ENCODE peak calls at places on chromosomes 6 and 20, in eight cellular contexts. Z, X, B, P, D, T, R and M are unnamed samples. For H3K9me3 and H3K36me3, the result is how much of the 10 kb centered on the place peaks cover.

GRCh38 chr6:149235130-149235561 is 82.4 kb upstream of the TAB2 start:
- DNase-seq in Z (peak), X (no peak), B (peak), P (no peak), D (no peak), T (peak), R (peak), M (peak)

GRCh38 chr20:20814685-20815084 is 102.2 kb upstream of the RALGAPA2 start:
- DNase-seq in Z (no peak), X (peak), B (no peak), P (no peak), D (no peak), T (no peak), R (no peak), M (peak)

GRCh38 chr6:35068644-35069043 is 72.5 kb downstream of the TCP11 start:
- DNase-seq in Z (no peak), X (peak), B (no peak), P (no peak), D (no peak), T (no peak), R (no peak), M (no peak)

GRCh38 chr6:3227363-3228045 is at the start of gene TUBB2B:
- DNase-seq in Z (no peak), X (peak), B (no peak), P (no peak), D (peak), T (peak), R (no peak), M (peak)

GRCh38 chr6:81838031-81838430 is 85.5 kb upstream of the TENT5A start:
- DNase-seq in Z (no peak), X (no peak), B (no peak), P (no peak), D (no peak), T (no peak), R (no peak), M (peak)

GRCh38 chr6:159233365-159234101 is 64.3 kb downstream of the FNDC1 start:
- DNase-seq in Z (no peak), X (peak), B (no peak), P (no peak), D (no peak), T (peak), R (no peak), M (peak)

GRCh38 chr6:130322673-130323268 is 43.0 kb upstream of the TMEM200A start:
- DNase-seq in Z (peak), X (peak), B (peak), P (no peak), D (peak), T (peak), R (peak), M (peak)

GRCh38 chr6:2891768-2892170 is 11.3 kb downstream of the SERPINB9 start:
- DNase-seq in Z (no peak), X (peak), B (peak), P (no peak), D (no peak), T (no peak), R (peak), M (no peak)

GRCh38 chr20:8287328-8287727 is 155.3 kb downstream of the PLCB1 start:
- DNase-seq in Z (no peak), X (no peak), B (no peak), P (no peak), D (no peak), T (no peak), R (no peak), M (no peak)

GRCh38 chr20:47857142-47857993 is 72.1 kb upstream of the SULF2 start:
- DNase-seq in Z (peak), X (peak), B (no peak), P (peak), D (peak), T (no peak), R (peak), M (peak)

GRCh38 chr20:61982240-61982950 is 83.3 kb downstream of the TAF4 start:
- DNase-seq in Z (no peak), X (no peak), B (no peak), P (no peak), D (no peak), T (no peak), R (no peak), M (no peak)

GRCh38 chr6:17394192-17394611 is 807 bp downstream of the CAP2 start:
- DNase-seq in Z (peak), X (peak), B (peak), P (peak), D (peak), T (peak), R (no peak), M (peak)

GRCh38 chr6:95087394-95088097 is 489.8 kb upstream of the MANEA start:
- DNase-seq in Z (no peak), X (no peak), B (no peak), P (no peak), D (no peak), T (peak), R (no peak), M (peak)

DNA sequence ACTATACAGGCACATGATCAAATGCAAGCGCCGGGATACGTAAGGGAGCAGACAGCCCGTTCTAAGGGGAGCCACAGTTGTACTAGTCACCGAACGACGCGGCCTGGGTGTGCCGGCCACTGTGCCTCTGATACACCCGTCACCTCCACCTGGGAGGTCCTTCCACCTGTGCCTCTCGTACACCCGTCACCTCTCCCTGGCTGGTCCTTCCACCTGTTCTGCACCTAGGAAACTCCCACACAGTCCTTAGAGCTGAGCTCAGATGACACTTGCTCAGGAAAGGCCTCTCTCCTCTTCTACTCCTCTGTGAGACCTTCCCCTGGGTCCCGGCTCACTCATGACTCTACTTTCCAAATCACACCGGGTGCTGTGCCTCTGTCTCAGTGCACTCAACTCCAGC is 245.0 kb downstream of the TTLL2 start:
- DNase-seq in Z (no peak), X (peak), B (no peak), P (no peak), D (no peak), T (peak), R (no peak), M (no peak)
- H3K9me3 ChIP-seq in Z (under half), X (under half), B (under half), P (under half), D (under half), T (under half), R (under half), M (under half)

GRCh38 chr6:7184502-7184901 is 76.7 kb downstream of the RREB1 start:
- DNase-seq in Z (no peak), X (no peak), B (no peak), P (no peak), D (no peak), T (no peak), R (no peak), M (no peak)
- H3K36me3 ChIP-seq in Z (under half), X (half or more), B (under half), P (under half), D (under half), T (under half), R (under half), M (under half)

GRCh38 chr6:39998126-39998525 is 63.9 kb upstream of the MOCS1 start:
- DNase-seq in Z (no peak), X (no peak), B (no peak), P (no peak), D (no peak), T (no peak), R (no peak), M (no peak)

GRCh38 chr6:39995633-39996032 is 61.4 kb upstream of the MOCS1 start:
- DNase-seq in Z (no peak), X (no peak), B (peak), P (no peak), D (no peak), T (no peak), R (no peak), M (no peak)

GRCh38 chr6:39999006-39999867 is 65.0 kb upstream of the MOCS1 start:
- DNase-seq in Z (no peak), X (no peak), B (no peak), P (no peak), D (no peak), T (peak), R (no peak), M (no peak)

GRCh38 chr6:40000964-40001515 is 66.8 kb upstream of the MOCS1 start:
- DNase-seq in Z (no peak), X (no peak), B (no peak), P (no peak), D (no peak), T (no peak), R (no peak), M (no peak)

GRCh38 chr6:39997101-39997635 is 62.9 kb upstream of the MOCS1 start:
- DNase-seq in Z (no peak), X (no peak), B (no peak), P (no peak), D (no peak), T (no peak), R (no peak), M (no peak)
- H3K9me3 ChIP-seq in Z (under half), X (half or more), B (under half), P (under half), D (under half), T (under half), R (under half), M (under half)

GRCh38 chr20:35637266-35637665 is 21.6 kb downstream of the SPAG4 start:
- DNase-seq in Z (no peak), X (no peak), B (no peak), P (no peak), D (no peak), T (no peak), R (no peak), M (no peak)

GRCh38 chr20:35635652-35636051 is 20.0 kb downstream of the SPAG4 start:
- DNase-seq in Z (no peak), X (no peak), B (no peak), P (no peak), D (no peak), T (no peak), R (no peak), M (no peak)

GRCh38 chr20:35640724-35641123 is 24.0 kb downstream of the CPNE1 start:
- DNase-seq in Z (no peak), X (no peak), B (no peak), P (no peak), D (no peak), T (no peak), R (no peak), M (no peak)

GRCh38 chr20:35632539-35633115 is 17.0 kb downstream of the SPAG4 start:
- DNase-seq in Z (no peak), X (no peak), B (no peak), P (no peak), D (no peak), T (no peak), R (no peak), M (no peak)

GRCh38 chr20:35636095-35636494 is 20.5 kb downstream of the SPAG4 start:
- DNase-seq in Z (no peak), X (no peak), B (no peak), P (no peak), D (no peak), T (no peak), R (no peak), M (no peak)
- H3K36me3 ChIP-seq in Z (under half), X (under half), B (under half), P (under half), D (under half), T (under half), R (under half), M (under half)

GRCh38 chr20:12294684-12295083 is 377.0 kb downstream of the BTBD3 start:
- DNase-seq in Z (no peak), X (no peak), B (no peak), P (no peak), D (no peak), T (no peak), R (no peak), M (no peak)
- H3K9me3 ChIP-seq in Z (under half), X (under half), B (under half), P (under half), D (under half), T (under half), R (under half), M (under half)

DNA sequence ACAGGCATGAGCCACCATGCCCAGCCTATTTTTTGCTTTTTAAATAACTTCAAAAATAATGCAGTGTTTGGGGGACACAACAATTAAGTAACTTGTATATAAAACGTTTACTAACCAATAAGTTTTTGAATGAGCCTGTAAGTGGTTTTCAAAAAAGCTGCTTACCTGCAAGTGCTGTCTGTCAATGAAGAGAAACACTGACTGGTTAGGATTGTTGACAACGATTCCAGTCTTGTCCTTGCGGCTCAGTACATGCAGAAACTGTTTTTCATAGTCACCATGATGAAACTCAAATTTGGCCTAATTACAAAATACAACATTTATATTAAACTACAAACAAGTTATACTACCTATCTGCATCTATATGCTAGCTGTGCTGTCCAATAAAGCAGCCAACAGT is 10.3 kb downstream of the C6orf62 start:
- DNase-seq in Z (no peak), X (no peak), B (no peak), P (no peak), D (no peak), T (no peak), R (no peak), M (no peak)
- H3K36me3 ChIP-seq in Z (under half), X (half or more), B (under half), P (under half), D (under half), T (under half), R (half or more), M (under half)

GRCh38 chr6:169986171-169986847 is 234.9 kb downstream of the ERMARD start:
- DNase-seq in Z (no peak), X (no peak), B (no peak), P (no peak), D (no peak), T (no peak), R (no peak), M (no peak)
- H3K9me3 ChIP-seq in Z (under half), X (under half), B (under half), P (under half), D (under half), T (under half), R (under half), M (under half)

DNA sequence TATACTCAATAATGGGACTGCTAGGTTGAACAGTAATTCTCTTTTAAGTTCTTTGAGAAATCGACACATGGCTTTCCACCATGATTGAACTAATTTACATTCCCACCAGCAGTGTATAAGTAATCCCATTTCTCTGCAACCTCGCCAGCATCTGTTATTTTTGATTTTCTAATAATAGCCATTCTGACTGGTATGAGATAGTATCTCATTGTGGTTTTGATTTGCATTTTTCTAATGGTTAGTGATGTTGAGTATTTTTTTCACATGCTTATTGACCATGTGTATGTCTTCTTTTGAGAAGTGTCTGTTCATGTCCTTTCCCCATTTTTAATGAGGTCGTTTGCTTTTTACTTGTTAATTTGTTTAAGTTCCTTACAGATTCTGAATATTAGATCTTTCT is 66.5 kb downstream of the STK4 start:
- DNase-seq in Z (peak), X (no peak), B (no peak), P (no peak), D (no peak), T (no peak), R (no peak), M (no peak)
- H3K36me3 ChIP-seq in Z (under half), X (under half), B (under half), P (under half), D (under half), T (under half), R (half or more), M (under half)

GRCh38 chr6:137176729-137177128 is 3.3 kb upstream of the IL22RA2 start:
- DNase-seq in Z (no peak), X (no peak), B (no peak), P (no peak), D (no peak), T (no peak), R (no peak), M (no peak)

GRCh38 chr6:137177611-137178010 is 4.2 kb upstream of the IL22RA2 start:
- DNase-seq in Z (no peak), X (no peak), B (no peak), P (no peak), D (no peak), T (no peak), R (no peak), M (no peak)

GRCh38 chr6:137181876-137182653 is 8.6 kb upstream of the IL22RA2 start:
- DNase-seq in Z (no peak), X (no peak), B (no peak), P (no peak), D (no peak), T (no peak), R (peak), M (no peak)

GRCh38 chr6:137185290-137185689 is 11.8 kb upstream of the IL22RA2 start:
- DNase-seq in Z (no peak), X (no peak), B (no peak), P (no peak), D (no peak), T (no peak), R (no peak), M (no peak)

DNA sequence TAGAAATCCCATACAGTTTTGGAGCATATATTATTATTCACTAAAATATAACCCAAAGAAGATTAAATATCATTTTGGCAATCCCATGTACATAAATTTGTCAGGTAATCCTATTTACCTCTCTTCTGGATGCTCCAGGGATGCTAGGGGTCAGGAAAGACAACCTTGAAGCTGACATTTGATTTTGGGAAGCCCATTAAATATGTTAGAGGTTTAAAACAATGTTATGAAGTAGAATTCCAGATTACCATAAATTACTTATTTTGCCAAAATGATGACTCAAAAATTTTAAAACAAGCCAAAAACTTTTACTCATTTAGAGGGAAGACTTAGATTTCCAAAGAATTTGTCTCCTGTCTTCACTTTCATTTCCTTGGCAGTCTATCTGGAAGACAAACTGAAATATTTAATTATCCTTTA is 9.2 kb upstream of the IL22RA2 start:
- DNase-seq in Z (no peak), X (no peak), B (no peak), P (no peak), D (no peak), T (no peak), R (no peak), M (no peak)
- H3K9me3 ChIP-seq in Z (under half), X (half or more), B (under half), P (under half), D (under half), T (under half), R (under half), M (under half)

GRCh38 chr6:13635948-13636658 is 21.0 kb downstream of the NOL7 start:
- DNase-seq in Z (no peak), X (no peak), B (no peak), P (no peak), D (no peak), T (no peak), R (no peak), M (no peak)
- H3K36me3 ChIP-seq in Z (under half), X (half or more), B (under half), P (under half), D (under half), T (under half), R (half or more), M (under half)